ENCODE peak calls at places on chromosome 11, in six cellular contexts. B is HepG2, I is SK-N-SH, Z is H1, P is K562, V is GM12878. D is an unnamed sample.

GRCh38 chr11:106996691-106997090 is 21.6 kb downstream of the GUCY1A2 start:
- DNase-seq in B (no peak), I (no peak), Z (no peak), P (no peak), V (no peak), D (no peak)

GRCh38 chr11:122330466-122330865 is 214.5 kb upstream of the BLID start:
- DNase-seq in B (no peak), I (no peak), Z (no peak), P (no peak), V (no peak), D (no peak)

GRCh38 chr11:71330349-71330748 is 78.0 kb upstream of the SHANK2 start:
- DNase-seq in B (no peak), I (no peak), Z (no peak), P (no peak), V (no peak), D (no peak)

GRCh38 chr11:134038897-134039470 is 29.9 kb upstream of the JAM3 start:
- DNase-seq in B (no peak), I (no peak), Z (no peak), P (no peak), V (no peak), D (no peak)

GRCh38 chr11:82775736-82776346 is 42.2 kb upstream of the FAM181B start:
- DNase-seq in B (peak; percentile 42), I (peak; percentile 32), Z (peak; percentile 50), P (peak; percentile 62), V (no peak), D (peak; percentile 36)

GRCh38 chr11:68677432-68677831 is 6.9 kb upstream of the GAL start:
- DNase-seq in B (peak; percentile 51), I (peak; percentile 83), Z (peak; percentile 53), P (peak; percentile 82), V (no peak), D (peak; percentile 59)

GRCh38 chr11:78030429-78031325 is 7.6 kb upstream of the KCTD14 start:
- DNase-seq in B (peak; percentile 55), I (peak; percentile 91), Z (no peak), P (no peak), V (no peak), D (no peak)

GRCh38 chr11:133928628-133929059 is 28.1 kb downstream of the IGSF9B start:
- DNase-seq in B (no peak), I (peak; percentile 81), Z (no peak), P (no peak), V (no peak), D (no peak)

GRCh38 chr11:111938687-111939160 is 1.6 kb downstream of the DIXDC1 start:
- DNase-seq in B (peak; percentile 76), I (peak; percentile 27), Z (no peak), P (peak; percentile 32), V (peak; percentile 71), D (no peak)

GRCh38 chr11:9896902-9897301 is 233.0 kb downstream of the SWAP70 start:
- DNase-seq in B (no peak), I (no peak), Z (no peak), P (no peak), V (no peak), D (no peak)

GRCh38 chr11:95443386-95443785 is 212.4 kb upstream of the SESN3 start:
- DNase-seq in B (peak; percentile 5), I (no peak), Z (no peak), P (peak; percentile 21), V (peak; percentile 48), D (no peak)

GRCh38 chr11:118918686-118919280 is 6.9 kb downstream of the BCL9L start:
- DNase-seq in B (no peak), I (no peak), Z (no peak), P (no peak), V (no peak), D (no peak)

GRCh38 chr11:35618497-35619029 is 303 bp downstream of the FJX1 start:
- DNase-seq in B (no peak), I (peak; percentile 78), Z (no peak), P (peak; percentile 45), V (no peak), D (no peak)

GRCh38 chr11:119863811-119864601 is 135.0 kb upstream of the NECTIN1 start:
- DNase-seq in B (no peak), I (peak; percentile 57), Z (no peak), P (no peak), V (no peak), D (no peak)

GRCh38 chr11:88886796-88887195 is 179.0 kb downstream of the GRM5 start:
- DNase-seq in B (peak; percentile 40), I (peak; percentile 4), Z (peak; percentile 1), P (peak; percentile 15), V (peak; percentile 11), D (peak; percentile 55)

GRCh38 chr11:128916646-128917045 is 25.5 kb downstream of the KCNJ5 start:
- DNase-seq in B (no peak), I (no peak), Z (no peak), P (no peak), V (no peak), D (no peak)
- TF ChIP-seq SIN3A in B (no peak), I (no peak), Z (no peak), P (no peak), V (no peak), D (no peak)

GRCh38 chr11:102288745-102289083 is 28.6 kb upstream of the BIRC3 start:
- DNase-seq in B (no peak), I (no peak), Z (no peak), P (no peak), V (no peak), D (no peak)

GRCh38 chr11:102284008-102284407 is 33.3 kb upstream of the BIRC3 start:
- DNase-seq in B (no peak), I (no peak), Z (no peak), P (no peak), V (no peak), D (no peak)

GRCh38 chr11:102283088-102283487 is 34.2 kb upstream of the BIRC3 start:
- DNase-seq in B (no peak), I (no peak), Z (no peak), P (no peak), V (no peak), D (no peak)

GRCh38 chr11:102287963-102288744 is 29.1 kb upstream of the BIRC3 start:
- DNase-seq in B (peak; percentile 68), I (peak; percentile 80), Z (no peak), P (peak; percentile 70), V (peak; percentile 78), D (peak; percentile 69)

GRCh38 chr11:102286292-102286691 is 31.0 kb upstream of the BIRC3 start:
- DNase-seq in B (no peak), I (no peak), Z (no peak), P (no peak), V (no peak), D (no peak)
- H3K4me2 ChIP-seq in B (no peak overlapping the region), I (no peak overlapping the region), Z (no peak overlapping the region), P (no peak overlapping the region), V (no peak overlapping the region), D (no peak overlapping the region)

GRCh38 chr11:131464024-131464423 is 93.6 kb downstream of the NTM start:
- DNase-seq in B (no peak), I (no peak), Z (no peak), P (no peak), V (no peak), D (no peak)
- TF ChIP-seq RAD21 in B (no peak), I (no peak), Z (no peak), P (no peak), V (no peak), D (no peak)

GRCh38 chr11:32090774-32091370 is at the start of gene RCN1:
- DNase-seq in B (peak; percentile 13), I (peak; percentile 93), Z (peak; percentile 47), P (peak; percentile 34), V (no peak), D (no peak)

GRCh38 chr11:32094931-32095330 is 4.1 kb downstream of the RCN1 start:
- DNase-seq in B (no peak), I (no peak), Z (no peak), P (no peak), V (no peak), D (no peak)

GRCh38 chr11:32088117-32088941 is 2.5 kb upstream of the RCN1 start:
- DNase-seq in B (no peak), I (peak; percentile 17), Z (no peak), P (peak; percentile 26), V (peak; percentile 66), D (no peak)

GRCh38 chr11:32087602-32088001 is 3.3 kb upstream of the RCN1 start:
- DNase-seq in B (no peak), I (no peak), Z (no peak), P (no peak), V (no peak), D (no peak)

DNA sequence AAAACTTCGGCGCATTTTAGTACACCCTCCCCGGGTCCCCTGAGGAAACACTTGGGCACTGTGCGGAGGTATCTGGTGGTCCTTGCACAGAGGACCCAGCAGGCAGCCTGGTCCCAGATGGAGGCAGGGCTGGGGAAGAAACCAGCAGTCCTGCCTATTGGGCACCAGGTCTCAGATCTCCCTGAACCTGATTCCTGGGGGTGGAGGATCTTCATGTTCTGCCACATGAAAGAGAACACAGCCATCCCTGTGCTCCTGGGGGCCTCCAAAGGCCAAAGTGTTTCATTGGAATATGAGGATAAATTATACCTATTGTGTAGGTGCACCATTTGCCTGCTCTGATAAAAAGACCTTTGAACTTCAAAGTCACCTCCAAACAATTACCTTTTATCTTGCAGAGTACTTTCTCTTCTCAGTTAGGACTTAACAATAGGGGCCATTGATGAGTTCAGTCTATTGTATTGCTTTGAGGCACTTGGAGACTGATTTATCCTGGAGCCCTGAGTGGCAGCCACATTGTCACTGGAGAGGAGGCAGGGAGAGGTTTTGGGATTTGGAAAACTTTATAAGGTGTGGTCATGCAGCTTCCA is 1.8 kb downstream of the RCN1 start:
- DNase-seq in B (peak; percentile 59), I (no peak), Z (no peak), P (no peak), V (no peak), D (no peak)
- TF ChIP-seq SIN3A in B (no peak), I (no peak), Z (no peak), P (no peak), V (no peak), D (no peak)

GRCh38 chr11:73283316-73284035 is 11.3 kb downstream of the P2RY6 start:
- DNase-seq in B (no peak), I (no peak), Z (no peak), P (no peak), V (no peak), D (no peak)
- H3K4me2 ChIP-seq in B (no peak overlapping the region), I (no peak overlapping the region), Z (no peak overlapping the region), P (no peak overlapping the region), V (no peak overlapping the region), D (no peak overlapping the region)

DNA sequence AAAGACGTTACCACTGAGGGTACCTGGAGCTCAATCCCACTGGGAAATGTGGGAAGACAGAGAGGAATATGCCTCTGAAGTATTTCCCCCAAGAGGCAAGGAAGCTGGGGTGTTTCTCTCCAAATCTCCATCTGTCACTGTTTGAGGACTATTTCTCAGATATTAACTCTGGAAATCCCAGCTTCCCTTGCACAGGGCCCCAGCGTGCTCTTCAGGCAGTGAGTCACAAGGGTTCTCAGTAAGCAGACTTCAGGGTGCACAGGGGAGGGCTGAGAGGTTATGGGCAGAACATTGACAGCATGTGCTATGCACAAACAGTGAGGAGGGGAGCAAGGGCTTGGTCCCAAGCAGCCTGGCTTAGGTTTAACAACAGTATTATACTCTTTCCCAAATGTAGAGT is 60.9 kb upstream of the EED start:
- DNase-seq in B (no peak), I (no peak), Z (no peak), P (peak; percentile 70), V (no peak), D (no peak)
- TF ChIP-seq RAD21 in B (no peak), I (no peak), Z (no peak), P (no peak), V (no peak), D (no peak)

GRCh38 chr11:2645779-2646118 is 54.0 kb downstream of the KCNQ1OT1 start:
- DNase-seq in B (no peak), I (no peak), Z (no peak), P (no peak), V (no peak), D (no peak)
- TF ChIP-seq SIN3A in B (no peak), I (no peak), Z (no peak), P (no peak), V (no peak), D (no peak)

GRCh38 chr11:46528445-46529085 is 65.3 kb downstream of the AMBRA1 start:
- DNase-seq in B (no peak), I (no peak), Z (no peak), P (no peak), V (no peak), D (no peak)
- H3K4me2 ChIP-seq in B (no peak overlapping the region), I (no peak overlapping the region), Z (no peak overlapping the region), P (no peak overlapping the region), V (no peak overlapping the region), D (no peak overlapping the region)

D was measured in HCT116.